ENCODE peak calls at places on chromosome 16, in ten cellular contexts. I is CD8-positive, alpha-beta memory T cell; O is effector CD4-positive, alpha-beta T cell; W is right atrium auricular region; T is activated CD4-positive, alpha-beta T cell treated with anti-CD3 and anti-CD28 coated beads for 48 hours; Q is hippocampal formation; P is ELF-1; V is NCI-H524 treated with DMSO at 0.1 percent for 48 hours; H is stimulated activated CD4-positive, alpha-beta T cell treated with anti-CD3 and anti-CD28 coated beads, Interleukin-15, amount 100 ng/mL, for 24 hours; U is IMR-90. K is an unnamed sample.
A peak's percentile ranks its signal among the peaks of the same experiment; 100 is the strongest.

GRCh38 chr16:85856585-85856984 is 42.4 kb upstream of the IRF8 start:
- DNase-seq in O (no peak), Q (no peak), P (no peak), I (no peak), V (no peak), H (no peak), U (no peak), W (no peak), T (no peak), K (no peak)

GRCh38 chr16:31487720-31488629 is 5.1 kb downstream of the SLC5A2 start:
- DNase-seq in P (peak; percentile 58), W (no peak), Q (no peak), T (peak; percentile 67), O (peak; percentile 78), U (peak; percentile 28), H (peak; percentile 73), I (peak; percentile 78), V (no peak), K (no peak)

GRCh38 chr16:57976331-57976796 is 5.4 kb upstream of the CNGB1 start:
- DNase-seq in V (no peak), U (no peak), H (no peak), T (no peak), W (no peak), Q (peak; percentile 76), O (no peak), I (no peak), P (no peak), K (peak; percentile 62)

GRCh38 chr16:29809850-29810698 is 1.9 kb upstream of the PRRT2 start:
- DNase-seq in O (no peak), H (peak; percentile 57), P (peak; percentile 66), U (no peak), W (no peak), I (peak; percentile 68), V (no peak), Q (no peak), T (peak; percentile 54), K (no peak)

GRCh38 chr16:24834459-24835335 is 11.1 kb upstream of the SLC5A11 start:
- DNase-seq in W (no peak), I (no peak), P (peak; percentile 43), V (peak; percentile 37), Q (peak; percentile 38), U (peak; percentile 49), H (no peak), O (no peak), T (no peak), K (peak; percentile 27)

GRCh38 chr16:52597772-52598483 is 51.0 kb upstream of the TOX3 start:
- DNase-seq in H (no peak), I (no peak), T (no peak), Q (no peak), P (no peak), V (no peak), U (no peak), O (no peak), W (no peak), K (no peak)

GRCh38 chr16:85369741-85370528 is 243.2 kb upstream of the GSE1 start:
- DNase-seq in P (peak; percentile 84), Q (no peak), U (no peak), T (peak; percentile 65), W (no peak), I (no peak), H (peak; percentile 68), O (peak; percentile 23), V (no peak), K (no peak)

GRCh38 chr16:50306287-50306686 is 39.9 kb downstream of the ADCY7 start:
- DNase-seq in W (peak; percentile 36), I (no peak), P (no peak), U (no peak), V (no peak), O (no peak), T (no peak), H (no peak), Q (no peak), K (no peak)

K was measured in anterior cingulate cortex.